ENCODE peak calls at places on chromosomes 3 and 15, in six cellular contexts. A is NCI-H146; M is GM03348; R is activated naive CD8-positive, alpha-beta T cell treated with anti-CD3 and anti-CD28 coated beads, Interleukin-2, amount 50 U/mL, for 24 hours; E is MV-4-11; D is heart left ventricle. X is an unnamed sample.

GRCh38 chr3:127518456-127519081 is 72.0 kb downstream of the TPRA1 start:
- DNase-seq in A (no peak), M (no peak), R (no peak), E (no peak), D (no peak), X (no peak)

GRCh38 chr3:129277829-129278271 is 820 bp upstream of the HMCES start:
- DNase-seq in A (peak; percentile 23), M (peak; percentile 44), R (no peak), E (no peak), D (no peak), X (no peak)

GRCh38 chr3:196868297-196868661 is 559 bp downstream of the SENP5 start:
- DNase-seq in A (peak; percentile 45), M (peak; percentile 44), R (peak; percentile 34), E (no peak), D (no peak), X (peak; percentile 44)

GRCh38 chr3:151203053-151203420 is at the start of gene GPR171:
- DNase-seq in A (no peak), M (no peak), R (peak; percentile 68), E (peak; percentile 66), D (no peak), X (no peak)

GRCh38 chr3:124885466-124886167 is 1.5 kb downstream of the ITGB5 start:
- DNase-seq in A (peak; percentile 11), M (peak; percentile 83), R (no peak), E (no peak), D (no peak), X (no peak)

GRCh38 chr3:186883686-186884058 is 41.2 kb downstream of the ADIPOQ start:
- DNase-seq in A (no peak), M (no peak), R (no peak), E (no peak), D (no peak), X (no peak)

GRCh38 chr15:51931638-51932037 is 39.9 kb downstream of the LEO1 start:
- DNase-seq in A (no peak), M (no peak), R (no peak), E (no peak), D (no peak), X (no peak)

GRCh38 chr3:141275032-141275422 is 43.4 kb downstream of the PXYLP1 start:
- DNase-seq in A (no peak), M (peak; percentile 55), R (peak; percentile 28), E (peak; percentile 54), D (no peak), X (no peak)

GRCh38 chr3:141646760-141647561 is 91.1 kb upstream of the RNF7 start:
- DNase-seq in A (peak; percentile 57), M (no peak), R (no peak), E (peak; percentile 86), D (peak; percentile 28), X (no peak)

GRCh38 chr3:48232734-48233133 is 8.2 kb upstream of the ZNF589 start:
- DNase-seq in A (peak; percentile 75), M (peak; percentile 83), R (peak; percentile 69), E (peak; percentile 89), D (peak; percentile 49), X (peak; percentile 85)

GRCh38 chr3:111903067-111903511 is 44.0 kb downstream of the PHLDB2 start:
- DNase-seq in A (peak; percentile 35), M (peak; percentile 64), R (no peak), E (no peak), D (no peak), X (no peak)

GRCh38 chr15:90512281-90512680 is 17.4 kb upstream of the CRTC3 start:
- DNase-seq in A (no peak), M (no peak), R (no peak), E (peak; percentile 39), D (no peak), X (no peak)

GRCh38 chr15:87733522-87733921 is 523.0 kb downstream of the NTRK3 start:
- DNase-seq in A (no peak), M (no peak), R (no peak), E (no peak), D (no peak), X (no peak)

GRCh38 chr3:185630182-185630622 is 44.1 kb downstream of the SENP2 start:
- DNase-seq in A (peak; percentile 58), M (peak; percentile 57), R (no peak), E (no peak), D (peak; percentile 48), X (peak; percentile 84)

GRCh38 chr15:71559098-71559497 is 251.3 kb upstream of the NR2E3 start:
- DNase-seq in A (no peak), M (peak; percentile 68), R (no peak), E (no peak), D (no peak), X (no peak)

GRCh38 chr3:112651076-112651475 is 10.1 kb upstream of the CCDC80 start:
- DNase-seq in A (no peak), M (no peak), R (no peak), E (no peak), D (no peak), X (no peak)

GRCh38 chr3:56694852-56695563 is 11.9 kb upstream of the TASOR start:
- DNase-seq in A (no peak), M (no peak), R (no peak), E (peak; percentile 41), D (no peak), X (no peak)

GRCh38 chr15:62087671-62088360 is 21.0 kb downstream of the C2CD4A start:
- DNase-seq in A (peak; percentile 71), M (peak; percentile 51), R (no peak), E (no peak), D (no peak), X (no peak)

GRCh38 chr15:93070136-93070535 is 18.9 kb downstream of the RGMA start:
- DNase-seq in A (no peak), M (no peak), R (no peak), E (no peak), D (no peak), X (no peak)

GRCh38 chr15:98896802-98897732 is 110.5 kb downstream of the PGPEP1L start:
- DNase-seq in A (no peak), M (peak; percentile 89), R (no peak), E (no peak), D (no peak), X (no peak)

GRCh38 chr3:188646592-188646991 is 492.6 kb downstream of the LPP start:
- DNase-seq in A (no peak), M (peak; percentile 5), R (no peak), E (peak; percentile 74), D (no peak), X (no peak)

GRCh38 chr3:184157206-184157605 is 2.0 kb downstream of the DVL3 start:
- DNase-seq in A (no peak), M (peak; percentile 24), R (no peak), E (no peak), D (no peak), X (no peak)

GRCh38 chr15:84911879-84912660 is 27.6 kb downstream of the SLC28A1 start:
- DNase-seq in A (no peak), M (peak; percentile 94), R (no peak), E (peak; percentile 2), D (peak; percentile 91), X (peak; percentile 93)

GRCh38 chr3:173932624-173933023 is 535.1 kb downstream of the NLGN1 start:
- DNase-seq in A (peak; percentile 95), M (peak; percentile 49), R (no peak), E (no peak), D (no peak), X (no peak)

GRCh38 chr3:126351086-126351770 is 6.0 kb downstream of the KLF15 start:
- DNase-seq in A (no peak), M (no peak), R (no peak), E (no peak), D (peak; percentile 14), X (peak; percentile 34)

GRCh38 chr15:65132841-65133549 is 613 bp downstream of the PDCD7 start:
- DNase-seq in A (peak; percentile 43), M (peak; percentile 79), R (peak; percentile 31), E (peak; percentile 16), D (peak; percentile 25), X (peak; percentile 56)

GRCh38 chr15:88705769-88706165 is 67.0 kb downstream of the ISG20 start:
- DNase-seq in A (no peak), M (no peak), R (no peak), E (no peak), D (no peak), X (no peak)

GRCh38 chr3:107752202-107752990 is 229.6 kb downstream of the BBX start:
- DNase-seq in A (peak; percentile 98), M (peak; percentile 10), R (no peak), E (peak; percentile 28), D (no peak), X (no peak)

GRCh38 chr3:146746190-146746589 is 141.0 kb upstream of the PLSCR5 start:
- DNase-seq in A (no peak), M (peak; percentile 11), R (no peak), E (no peak), D (no peak), X (no peak)

GRCh38 chr3:66115858-66116654 is 77.3 kb upstream of the MAGI1 start:
- DNase-seq in A (no peak), M (peak; percentile 90), R (no peak), E (no peak), D (peak; percentile 66), X (peak; percentile 53)

GRCh38 chr3:89373459-89373858 is 266.0 kb downstream of the EPHA3 start:
- DNase-seq in A (no peak), M (no peak), R (no peak), E (no peak), D (no peak), X (no peak)

GRCh38 chr3:127670761-127671522 is 1.8 kb upstream of the ABTB1 start:
- DNase-seq in A (no peak), M (no peak), R (no peak), E (no peak), D (peak; percentile 11), X (peak; percentile 31)

GRCh38 chr15:82158811-82159210 is 103.7 kb downstream of the EFL1 start:
- DNase-seq in A (no peak), M (no peak), R (no peak), E (no peak), D (no peak), X (peak; percentile 44)

GRCh38 chr3:79297242-79297641 is 470.6 kb downstream of the ROBO1 start:
- DNase-seq in A (peak; percentile 12), M (peak; percentile 75), R (no peak), E (no peak), D (no peak), X (no peak)

GRCh38 chr3:100086401-100086800 is 27.9 kb downstream of the FILIP1L start:
- DNase-seq in A (no peak), M (no peak), R (no peak), E (no peak), D (no peak), X (no peak)

GRCh38 chr15:32838338-32838737 is 120.5 kb downstream of the GREM1 start:
- DNase-seq in A (no peak), M (no peak), R (no peak), E (no peak), D (no peak), X (no peak)

GRCh38 chr15:70313099-70314017 is 215.6 kb upstream of the TLE3 start:
- DNase-seq in A (no peak), M (no peak), R (no peak), E (no peak), D (no peak), X (no peak)